ENCODE peak calls at places on chromosome 14, in seven cellular contexts. K is trophoblast cell, D is IMR-90, X is H1, J is H9, I is mesenchymal stem cell, W is mesendoderm. N is an unnamed sample.

GRCh38 chr14:57854571-57854970 is 11.3 kb downstream of the SLC35F4 start:
- DNase-seq in W (no peak), D (no peak), K (no peak), I (no peak), X (no peak), J (no peak), N (no peak)

GRCh38 chr14:28695109-28695508 is 71.5 kb upstream of the FOXG1 start:
- DNase-seq in D (no peak), X (no peak), K (no peak), I (no peak), J (no peak), W (no peak), N (no peak)

GRCh38 chr14:103271189-103271588 is 62.8 kb upstream of the EIF5 start:
- DNase-seq in X (no peak), D (no peak), W (no peak), K (no peak), I (no peak), J (no peak), N (no peak)

GRCh38 chr14:88750945-88751344 is 41.8 kb downstream of the EML5 start:
- DNase-seq in K (no peak), W (no peak), D (no peak), X (no peak), I (no peak), J (no peak), N (no peak)

GRCh38 chr14:39988939-39989338 is 556.7 kb upstream of the FBXO33 start:
- DNase-seq in J (no peak), X (no peak), I (peak), K (peak), D (no peak), W (peak), N (peak)

GRCh38 chr14:52961060-52961639 is 10.3 kb upstream of the FERMT2 start:
- DNase-seq in W (peak), K (peak), I (peak), D (peak), J (peak), X (peak), N (no peak)

GRCh38 chr14:99075771-99076370 is 196.1 kb downstream of the BCL11B start:
- DNase-seq in I (no peak), K (peak), W (no peak), X (peak), D (no peak), J (peak), N (no peak)

GRCh38 chr14:105493921-105494605 is 3.0 kb downstream of the TEDC1 start:
- DNase-seq in J (peak), K (no peak), D (no peak), W (no peak), I (no peak), X (no peak), N (no peak)

GRCh38 chr14:102928412-102929348 is 6.2 kb downstream of the AMN start:
- DNase-seq in X (peak), I (peak), D (peak), K (peak), J (peak), W (peak), N (peak)

GRCh38 chr14:100230361-100230760 is 8.6 kb upstream of the YY1 start:
- DNase-seq in W (peak), I (no peak), D (no peak), X (no peak), J (no peak), K (no peak), N (no peak)

GRCh38 chr14:77830692-77831091 is 30.8 kb downstream of the ADCK1 start:
- DNase-seq in D (no peak), K (peak), W (peak), I (no peak), J (no peak), X (no peak), N (no peak)

GRCh38 chr14:104513641-104514046 is 65.9 kb upstream of the C14orf180 start:
- DNase-seq in J (no peak), W (no peak), I (no peak), X (peak), D (no peak), K (no peak), N (no peak)

GRCh38 chr14:65002586-65003210 is 16.0 kb downstream of the FNTB start:
- DNase-seq in X (no peak), I (peak), K (peak), W (no peak), D (peak), J (no peak), N (no peak)

GRCh38 chr14:92987713-92988510 is 65.0 kb downstream of the CHGA start:
- DNase-seq in K (no peak), J (no peak), D (no peak), X (no peak), I (no peak), W (no peak), N (no peak)

GRCh38 chr14:37340353-37340752 is 142.6 kb downstream of the MIPOL1 start:
- DNase-seq in K (no peak), J (no peak), D (no peak), X (no peak), I (no peak), W (peak), N (no peak)

GRCh38 chr14:88346048-88346639 is 23.1 kb upstream of the KCNK10 start:
- DNase-seq in I (no peak), K (no peak), J (no peak), D (no peak), X (no peak), W (no peak), N (no peak)

GRCh38 chr14:67389261-67389660 is 22.7 kb downstream of the PLEK2 start:
- DNase-seq in J (no peak), I (no peak), D (no peak), K (no peak), X (no peak), W (no peak), N (no peak)

GRCh38 chr14:58752782-58753181 is 115.0 kb downstream of the DACT1 start:
- DNase-seq in J (no peak), X (no peak), W (no peak), D (no peak), K (peak), I (no peak), N (no peak)

GRCh38 chr14:76827696-76828301 is 1.6 kb downstream of the LRRC74A start:
- DNase-seq in X (no peak), W (no peak), J (no peak), K (no peak), D (no peak), I (no peak), N (no peak)

GRCh38 chr14:104650057-104650980 is 39.1 kb upstream of the INF2 start:
- DNase-seq in D (peak), K (peak), X (peak), W (peak), I (peak), J (peak), N (peak)

DNA sequence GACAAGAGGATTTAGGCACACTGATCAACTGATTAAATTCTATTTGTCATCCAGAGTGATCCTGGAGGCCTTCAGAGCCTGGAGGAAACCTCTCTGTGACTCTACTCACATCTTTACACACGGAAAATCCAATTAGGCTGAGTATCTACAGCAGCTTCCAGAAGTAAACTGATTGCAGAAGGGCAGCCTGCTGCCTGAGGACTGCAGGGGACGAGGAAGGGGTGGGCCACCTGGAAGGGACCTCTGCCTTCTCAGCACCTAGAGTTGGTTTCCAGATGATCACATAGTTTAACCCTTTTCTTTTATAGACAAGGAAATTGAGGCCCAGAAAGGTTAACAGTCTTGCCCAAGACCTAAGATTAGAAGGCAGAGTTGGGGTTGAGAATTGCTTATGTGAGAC is 206.1 kb downstream of the DAD1 start:
- DNase-seq in D (no peak), I (no peak), J (no peak), X (no peak), K (no peak), W (peak), N (no peak)
- H2BK5ac ChIP-seq in D (no peak), I (no peak), J (no peak), X (no peak), K (no peak), W (no peak), N (no peak)

DNA sequence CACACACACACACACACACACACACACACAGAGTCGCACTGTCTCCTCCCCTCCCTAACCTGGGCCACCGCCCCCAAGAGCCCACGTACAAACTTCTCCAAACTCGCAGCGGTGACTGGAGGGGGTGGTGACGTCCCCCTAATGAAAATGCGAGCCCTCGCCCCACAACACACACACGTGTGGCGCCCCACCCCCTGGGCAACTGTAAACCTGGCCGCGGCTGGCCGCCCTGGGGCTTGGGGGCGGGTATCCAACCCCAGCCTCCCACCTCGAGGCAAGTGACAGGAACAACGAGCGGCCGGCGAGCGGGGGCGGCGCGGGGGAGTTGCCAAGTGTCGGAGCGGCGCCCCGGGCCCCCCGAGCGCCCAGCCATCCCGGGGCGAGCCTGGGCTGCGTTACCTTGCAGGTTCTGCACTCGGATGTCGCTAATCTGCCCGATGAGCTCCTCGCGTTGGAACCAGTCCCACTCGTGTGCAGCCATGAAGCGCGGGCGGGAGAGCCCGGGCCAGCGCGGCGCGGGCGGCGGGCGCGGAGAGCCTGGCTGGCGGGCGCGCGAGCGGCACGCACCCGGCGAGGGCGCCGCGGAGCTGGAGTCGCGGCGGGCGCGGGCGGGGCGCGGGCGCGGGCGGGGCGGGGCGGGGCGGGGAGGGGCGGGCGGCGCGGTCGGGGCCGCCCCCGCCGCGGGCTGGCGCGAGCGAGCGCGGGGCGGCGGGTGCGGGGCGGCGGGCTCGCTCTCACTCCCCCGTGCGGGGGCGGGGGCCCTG is at the start of gene CLMN:
- DNase-seq in W (peak), I (peak), K (peak), J (peak), X (peak), D (peak), N (peak)
- H2BK5ac ChIP-seq in W (no peak), I (peak), K (no peak), J (no peak), X (no peak), D (no peak), N (peak)

DNA sequence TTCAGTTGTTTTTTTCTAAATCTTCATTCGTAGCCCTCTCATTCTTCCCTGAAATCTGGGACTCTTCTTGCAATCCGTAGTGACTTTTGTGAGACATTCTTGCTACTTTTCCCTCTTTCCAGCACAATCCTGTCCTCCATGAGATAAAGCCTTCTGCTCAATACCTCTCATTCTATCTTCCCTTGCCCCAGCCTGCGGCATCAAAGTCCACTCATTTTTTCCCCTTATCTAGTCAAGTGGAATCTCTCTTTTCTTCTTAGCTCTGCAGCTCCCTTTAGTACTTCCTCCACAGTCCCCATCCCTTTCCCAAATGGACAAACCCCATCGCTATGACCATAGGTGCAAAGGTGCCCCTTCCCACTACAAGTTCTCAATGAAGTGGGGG is 179.2 kb downstream of the SNAPC1 start:
- DNase-seq in W (no peak), K (peak), D (no peak), J (no peak), I (no peak), X (no peak), N (no peak)
- H2BK5ac ChIP-seq in W (no peak), K (peak), D (no peak), J (no peak), I (no peak), X (no peak), N (no peak)

GRCh38 chr14:101405931-101406330 is 155.4 kb upstream of the DIO3 start:
- DNase-seq in W (no peak), D (no peak), X (no peak), I (no peak), J (no peak), K (no peak), N (no peak)
- H2BK5ac ChIP-seq in W (no peak), D (no peak), X (no peak), I (no peak), J (no peak), K (no peak), N (no peak)

GRCh38 chr14:71123579-71124135 is 216.4 kb downstream of the PCNX1 start:
- DNase-seq in K (no peak), I (no peak), W (no peak), J (no peak), X (peak), D (no peak), N (no peak)
- H2BK5ac ChIP-seq in K (no peak), I (no peak), W (peak), J (no peak), X (no peak), D (no peak), N (no peak)

N was measured in neuronal stem cell.